ENCODE peak calls at places on chromosomes 2 and 18, in ten cellular contexts. One of them, this sample, is unnamed.

GRCh38 chr18:27685807-27686412 is 491.0 kb downstream of the CDH2 start:
- DNase-seq in naive thymus-derived CD4-positive, alpha-beta T cell: no peak
- DNase-seq in Karpas-422: peak; percentile 74
- DNase-seq in upper lobe of right lung: no peak
- DNase-seq in GM23248: peak; percentile 74
- DNase-seq in HCT116: peak; percentile 18
- DNase-seq in effector memory CD4-positive, alpha-beta T cell: no peak
- DNase-seq in neural progenitor cell: peak; percentile 47
- DNase-seq in fibroblast of lung: peak; percentile 42
- DNase-seq in PC-9: no peak
- DNase-seq in this sample: no peak

GRCh38 chr2:149993316-149993715 is 405.7 kb upstream of the MMADHC start:
- DNase-seq in naive thymus-derived CD4-positive, alpha-beta T cell: no peak
- DNase-seq in Karpas-422: no peak
- DNase-seq in upper lobe of right lung: no peak
- DNase-seq in GM23248: no peak
- DNase-seq in HCT116: no peak
- DNase-seq in effector memory CD4-positive, alpha-beta T cell: no peak
- DNase-seq in neural progenitor cell: no peak
- DNase-seq in fibroblast of lung: no peak
- DNase-seq in PC-9: no peak
- DNase-seq in this sample: no peak

GRCh38 chr2:219722276-219722883 is 95.0 kb downstream of the SLC4A3 start:
- DNase-seq in naive thymus-derived CD4-positive, alpha-beta T cell: no peak
- DNase-seq in Karpas-422: no peak
- DNase-seq in upper lobe of right lung: no peak
- DNase-seq in GM23248: no peak
- DNase-seq in HCT116: peak; percentile 54
- DNase-seq in effector memory CD4-positive, alpha-beta T cell: no peak
- DNase-seq in neural progenitor cell: no peak
- DNase-seq in fibroblast of lung: peak; percentile 34
- DNase-seq in PC-9: no peak
- DNase-seq in this sample: no peak

GRCh38 chr2:101946372-101946771 is 45.4 kb upstream of the IL1R2 start:
- DNase-seq in naive thymus-derived CD4-positive, alpha-beta T cell: no peak
- DNase-seq in Karpas-422: peak; percentile 41
- DNase-seq in upper lobe of right lung: no peak
- DNase-seq in GM23248: no peak
- DNase-seq in HCT116: no peak
- DNase-seq in effector memory CD4-positive, alpha-beta T cell: no peak
- DNase-seq in neural progenitor cell: no peak
- DNase-seq in fibroblast of lung: no peak
- DNase-seq in PC-9: no peak
- DNase-seq in this sample: no peak

GRCh38 chr2:112626604-112627059 is 19.1 kb upstream of the SLC20A1 start:
- DNase-seq in naive thymus-derived CD4-positive, alpha-beta T cell: peak; percentile 66
- DNase-seq in Karpas-422: peak; percentile 79
- DNase-seq in upper lobe of right lung: peak; percentile 79
- DNase-seq in GM23248: peak; percentile 82
- DNase-seq in HCT116: no peak
- DNase-seq in effector memory CD4-positive, alpha-beta T cell: peak; percentile 45
- DNase-seq in neural progenitor cell: peak; percentile 68
- DNase-seq in fibroblast of lung: peak; percentile 75
- DNase-seq in PC-9: no peak
- DNase-seq in this sample: peak; percentile 80

GRCh38 chr2:14903709-14904374 is 271.3 kb downstream of the LRATD1 start:
- DNase-seq in naive thymus-derived CD4-positive, alpha-beta T cell: no peak
- DNase-seq in Karpas-422: peak; percentile 92
- DNase-seq in upper lobe of right lung: peak; percentile 63
- DNase-seq in GM23248: no peak
- DNase-seq in HCT116: peak; percentile 39
- DNase-seq in effector memory CD4-positive, alpha-beta T cell: peak; percentile 6
- DNase-seq in neural progenitor cell: peak; percentile 78
- DNase-seq in fibroblast of lung: no peak
- DNase-seq in PC-9: peak; percentile 39
- DNase-seq in this sample: peak; percentile 58

GRCh38 chr2:134988994-134989605 is 58.1 kb downstream of the MAP3K19 start:
- DNase-seq in naive thymus-derived CD4-positive, alpha-beta T cell: no peak
- DNase-seq in Karpas-422: peak; percentile 66
- DNase-seq in upper lobe of right lung: no peak
- DNase-seq in GM23248: peak; percentile 53
- DNase-seq in HCT116: peak; percentile 18
- DNase-seq in effector memory CD4-positive, alpha-beta T cell: no peak
- DNase-seq in neural progenitor cell: peak; percentile 24
- DNase-seq in fibroblast of lung: peak; percentile 25
- DNase-seq in PC-9: no peak
- DNase-seq in this sample: no peak

GRCh38 chr18:45974088-45974536 is 7.0 kb upstream of the EPG5 start:
- DNase-seq in naive thymus-derived CD4-positive, alpha-beta T cell: peak; percentile 36
- DNase-seq in Karpas-422: peak; percentile 88
- DNase-seq in upper lobe of right lung: no peak
- DNase-seq in GM23248: peak; percentile 86
- DNase-seq in HCT116: peak; percentile 63
- DNase-seq in effector memory CD4-positive, alpha-beta T cell: peak; percentile 52
- DNase-seq in neural progenitor cell: peak; percentile 72
- DNase-seq in fibroblast of lung: peak; percentile 73
- DNase-seq in PC-9: peak; percentile 73
- DNase-seq in this sample: peak; percentile 60

GRCh38 chr2:127568128-127568527 is 32.6 kb downstream of the MYO7B start:
- DNase-seq in naive thymus-derived CD4-positive, alpha-beta T cell: no peak
- DNase-seq in Karpas-422: no peak
- DNase-seq in upper lobe of right lung: peak; percentile 41
- DNase-seq in GM23248: no peak
- DNase-seq in HCT116: no peak
- DNase-seq in effector memory CD4-positive, alpha-beta T cell: no peak
- DNase-seq in neural progenitor cell: no peak
- DNase-seq in fibroblast of lung: no peak
- DNase-seq in PC-9: peak; percentile 29
- DNase-seq in this sample: no peak

DNA sequence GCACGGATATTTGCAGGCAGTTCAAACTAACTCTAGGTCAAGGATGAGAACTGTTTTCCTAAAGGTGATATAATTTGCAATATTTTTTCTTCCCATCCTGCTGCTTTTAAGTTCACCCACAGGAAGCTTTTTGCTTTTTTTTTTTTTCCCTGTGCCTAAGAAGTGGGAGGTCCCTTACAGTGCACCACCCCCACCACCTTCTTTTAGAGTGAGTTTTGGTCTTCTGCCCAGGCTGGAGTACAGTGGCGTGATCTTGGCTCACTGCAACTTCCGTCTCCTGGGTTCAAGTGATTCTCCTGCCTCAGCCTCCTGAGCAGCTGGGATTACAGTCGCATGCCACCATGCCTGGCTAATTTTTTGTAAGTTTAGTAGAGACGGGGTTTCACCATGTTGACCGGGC is 82.5 kb downstream of the KCNS3 start:
- DNase-seq in naive thymus-derived CD4-positive, alpha-beta T cell: no peak
- DNase-seq in Karpas-422: no peak
- DNase-seq in upper lobe of right lung: no peak
- DNase-seq in GM23248: no peak
- DNase-seq in HCT116: no peak
- DNase-seq in effector memory CD4-positive, alpha-beta T cell: no peak
- DNase-seq in neural progenitor cell: no peak
- DNase-seq in fibroblast of lung: no peak
- DNase-seq in PC-9: no peak
- DNase-seq in this sample: no peak
- H3K27ac ChIP-seq in naive thymus-derived CD4-positive, alpha-beta T cell: no peak overlapping the region
- H3K27ac ChIP-seq in Karpas-422: no peak overlapping the region
- H3K27ac ChIP-seq in upper lobe of right lung: no peak overlapping the region
- H3K27ac ChIP-seq in GM23248: no peak overlapping the region
- H3K27ac ChIP-seq in HCT116: no peak overlapping the region
- H3K27ac ChIP-seq in effector memory CD4-positive, alpha-beta T cell: no peak overlapping the region
- H3K27ac ChIP-seq in neural progenitor cell: no peak overlapping the region
- H3K27ac ChIP-seq in fibroblast of lung: no peak overlapping the region
- H3K27ac ChIP-seq in PC-9: no peak overlapping the region
- H3K27ac ChIP-seq in this sample: no peak overlapping the region

DNA sequence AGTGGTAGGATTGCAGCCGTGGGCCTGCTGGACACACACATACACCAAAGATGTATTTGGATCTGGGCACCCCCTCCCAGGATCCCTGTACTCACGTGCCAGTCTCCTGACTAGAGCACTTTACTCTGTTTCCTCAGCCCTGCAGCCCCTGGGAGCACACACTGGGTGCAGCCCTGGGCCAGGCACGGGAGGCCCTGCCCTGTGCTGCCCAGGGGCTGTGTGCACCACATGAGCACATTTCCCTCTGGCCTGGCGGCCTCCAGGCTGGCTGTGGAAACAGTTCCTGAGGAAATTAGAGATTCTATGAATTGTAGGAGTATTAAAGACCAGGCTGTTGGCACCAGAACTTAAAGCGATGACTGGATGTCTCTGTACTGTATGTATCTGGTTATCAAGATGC is 45.4 kb downstream of the BCL2L11 start:
- DNase-seq in naive thymus-derived CD4-positive, alpha-beta T cell: no peak
- DNase-seq in Karpas-422: no peak
- DNase-seq in upper lobe of right lung: no peak
- DNase-seq in GM23248: no peak
- DNase-seq in HCT116: no peak
- DNase-seq in effector memory CD4-positive, alpha-beta T cell: no peak
- DNase-seq in neural progenitor cell: no peak
- DNase-seq in fibroblast of lung: no peak
- DNase-seq in PC-9: no peak
- DNase-seq in this sample: no peak
- H3K36me3 ChIP-seq in naive thymus-derived CD4-positive, alpha-beta T cell: no peaks in the 10 kb centered on the region
- H3K36me3 ChIP-seq in Karpas-422: peaks cover 48% of the 10 kb centered on the region
- H3K36me3 ChIP-seq in upper lobe of right lung: peaks cover 26% of the 10 kb centered on the region
- H3K36me3 ChIP-seq in GM23248: no peaks in the 10 kb centered on the region
- H3K36me3 ChIP-seq in HCT116: peaks cover 12% of the 10 kb centered on the region
- H3K36me3 ChIP-seq in effector memory CD4-positive, alpha-beta T cell: peaks cover 7% of the 10 kb centered on the region
- H3K36me3 ChIP-seq in neural progenitor cell: peaks cover 6% of the 10 kb centered on the region
- H3K36me3 ChIP-seq in fibroblast of lung: no peaks in the 10 kb centered on the region
- H3K36me3 ChIP-seq in PC-9: peaks cover 4% of the 10 kb centered on the region
- H3K36me3 ChIP-seq in this sample: peaks cover 16% of the 10 kb centered on the region

DNA sequence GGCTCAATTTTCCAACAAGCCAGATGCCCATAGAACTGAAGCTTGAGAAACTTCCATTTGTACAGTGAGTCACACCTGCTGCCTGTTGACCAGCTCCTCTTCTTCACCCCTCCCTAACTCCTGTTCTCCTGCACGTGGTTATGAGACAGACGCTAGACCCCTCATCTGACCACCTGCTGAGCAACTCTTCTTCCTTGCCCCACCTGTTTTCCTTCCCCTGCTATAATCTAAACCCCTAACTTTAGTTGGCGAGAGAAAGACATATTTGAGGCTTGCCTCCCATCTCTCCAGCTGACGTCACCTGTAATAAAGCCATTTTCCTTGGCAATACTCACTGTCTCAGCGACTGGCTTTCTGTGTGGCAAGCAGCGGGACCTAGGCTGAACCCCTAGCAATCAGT is 22.3 kb upstream of the ITM2C start:
- DNase-seq in naive thymus-derived CD4-positive, alpha-beta T cell: no peak
- DNase-seq in Karpas-422: no peak
- DNase-seq in upper lobe of right lung: no peak
- DNase-seq in GM23248: no peak
- DNase-seq in HCT116: no peak
- DNase-seq in effector memory CD4-positive, alpha-beta T cell: no peak
- DNase-seq in neural progenitor cell: no peak
- DNase-seq in fibroblast of lung: peak; percentile 14
- DNase-seq in PC-9: no peak
- DNase-seq in this sample: no peak
- H3K4me1 ChIP-seq in naive thymus-derived CD4-positive, alpha-beta T cell: no peaks in the 10 kb centered on the region
- H3K4me1 ChIP-seq in Karpas-422: no peaks in the 10 kb centered on the region
- H3K4me1 ChIP-seq in upper lobe of right lung: no peaks in the 10 kb centered on the region
- H3K4me1 ChIP-seq in GM23248: no peaks in the 10 kb centered on the region
- H3K4me1 ChIP-seq in HCT116: no peaks in the 10 kb centered on the region
- H3K4me1 ChIP-seq in effector memory CD4-positive, alpha-beta T cell: no peaks in the 10 kb centered on the region
- H3K4me1 ChIP-seq in neural progenitor cell: no peaks in the 10 kb centered on the region
- H3K4me1 ChIP-seq in fibroblast of lung: no peaks in the 10 kb centered on the region
- H3K4me1 ChIP-seq in PC-9: no peaks in the 10 kb centered on the region
- H3K4me1 ChIP-seq in this sample: no peaks in the 10 kb centered on the region

DNA sequence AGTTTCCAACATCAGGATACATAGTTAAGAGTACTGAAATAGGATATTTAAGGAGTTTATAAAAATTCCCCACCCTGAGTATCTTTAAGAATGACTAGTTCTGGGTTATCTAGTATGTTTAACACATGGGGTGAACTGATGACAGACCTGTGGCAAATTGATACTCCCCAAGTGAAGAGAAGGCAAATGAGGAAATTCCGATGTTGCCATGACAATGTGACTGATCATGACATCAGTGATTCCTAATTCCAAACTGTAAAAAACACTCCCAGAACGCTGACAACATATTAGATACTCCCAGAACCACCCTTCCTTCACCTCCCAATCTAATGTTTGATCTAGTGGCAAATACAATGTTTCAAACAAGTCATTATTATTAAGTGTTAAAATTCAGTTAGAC is 77.6 kb downstream of the RBMS1 start:
- DNase-seq in naive thymus-derived CD4-positive, alpha-beta T cell: no peak
- DNase-seq in Karpas-422: no peak
- DNase-seq in upper lobe of right lung: no peak
- DNase-seq in GM23248: peak; percentile 87
- DNase-seq in HCT116: no peak
- DNase-seq in effector memory CD4-positive, alpha-beta T cell: no peak
- DNase-seq in neural progenitor cell: no peak
- DNase-seq in fibroblast of lung: peak; percentile 68
- DNase-seq in PC-9: no peak
- DNase-seq in this sample: no peak
- H3K27ac ChIP-seq in naive thymus-derived CD4-positive, alpha-beta T cell: no peak overlapping the region
- H3K27ac ChIP-seq in Karpas-422: no peak overlapping the region
- H3K27ac ChIP-seq in upper lobe of right lung: no peak overlapping the region
- H3K27ac ChIP-seq in GM23248: peak overlapping the region; percentile 91
- H3K27ac ChIP-seq in HCT116: no peak overlapping the region
- H3K27ac ChIP-seq in effector memory CD4-positive, alpha-beta T cell: no peak overlapping the region
- H3K27ac ChIP-seq in neural progenitor cell: no peak overlapping the region
- H3K27ac ChIP-seq in fibroblast of lung: peak overlapping the region; percentile 19
- H3K27ac ChIP-seq in PC-9: no peak overlapping the region
- H3K27ac ChIP-seq in this sample: no peak overlapping the region

GRCh38 chr18:9581667-9582066 is 32.7 kb downstream of the PPP4R1 start:
- DNase-seq in naive thymus-derived CD4-positive, alpha-beta T cell: no peak
- DNase-seq in Karpas-422: no peak
- DNase-seq in upper lobe of right lung: no peak
- DNase-seq in GM23248: no peak
- DNase-seq in HCT116: no peak
- DNase-seq in effector memory CD4-positive, alpha-beta T cell: no peak
- DNase-seq in neural progenitor cell: no peak
- DNase-seq in fibroblast of lung: no peak
- DNase-seq in PC-9: no peak
- DNase-seq in this sample: no peak
- H3K36me3 ChIP-seq in naive thymus-derived CD4-positive, alpha-beta T cell: peaks cover 6% of the 10 kb centered on the region
- H3K36me3 ChIP-seq in Karpas-422: peaks cover 23% of the 10 kb centered on the region
- H3K36me3 ChIP-seq in upper lobe of right lung: peaks cover 79% of the 10 kb centered on the region
- H3K36me3 ChIP-seq in GM23248: peaks cover 50% of the 10 kb centered on the region
- H3K36me3 ChIP-seq in HCT116: peaks cover 12% of the 10 kb centered on the region
- H3K36me3 ChIP-seq in effector memory CD4-positive, alpha-beta T cell: peaks cover 19% of the 10 kb centered on the region
- H3K36me3 ChIP-seq in neural progenitor cell: peaks cover 29% of the 10 kb centered on the region
- H3K36me3 ChIP-seq in fibroblast of lung: peaks cover 5% of the 10 kb centered on the region
- H3K36me3 ChIP-seq in PC-9: peaks cover 50% of the 10 kb centered on the region
- H3K36me3 ChIP-seq in this sample: peaks cover 80% of the 10 kb centered on the region

This sample was measured in upper lobe of left lung.